ENCODE peak calls at places on chromosome 19, in eight cellular contexts. L is endothelial cell of umbilical vein; N is cardiac muscle cell; Q is endothelial cell; E is uterus; D is ascending aorta; F is CD4-positive, alpha-beta T cell; J is left ventricle myocardium inferior. W is an unnamed sample.

GRCh38 chr19:21765151-21765550 is 2.2 kb downstream of the ZNF100 start:
- DNase-seq in L (no peak), N (no peak), Q (no peak), E (no peak), D (no peak), F (no peak), J (no peak), W (no peak)

GRCh38 chr19:30152510-30153291 is 210.7 kb downstream of the URI1 start:
- DNase-seq in L (no peak), N (no peak), Q (no peak), E (no peak), D (no peak), F (no peak), J (no peak), W (no peak)

GRCh38 chr19:10315335-10316214 is at the start of gene FDX2:
- DNase-seq in L (peak), N (peak), Q (peak), E (peak), D (no peak), F (peak), J (peak), W (peak)

GRCh38 chr19:11373166-11373884 is 1.1 kb upstream of the SWSAP1 start:
- DNase-seq in L (no peak), N (peak), Q (no peak), E (no peak), D (no peak), F (no peak), J (no peak), W (no peak)

GRCh38 chr19:35211545-35212230 is 16.9 kb downstream of the FAM187B start:
- DNase-seq in L (peak), N (no peak), Q (no peak), E (peak), D (peak), F (peak), J (peak), W (peak)

GRCh38 chr19:46426506-46427162 is 2.1 kb downstream of the PNMA8C start:
- DNase-seq in L (peak), N (peak), Q (peak), E (peak), D (no peak), F (no peak), J (peak), W (no peak)

GRCh38 chr19:22256856-22257255 is 29.4 kb upstream of the ZNF729 start:
- DNase-seq in L (no peak), N (no peak), Q (no peak), E (no peak), D (no peak), F (no peak), J (no peak), W (no peak)

GRCh38 chr19:32916969-32917611 is 47.5 kb upstream of the SLC7A9 start:
- DNase-seq in L (peak), N (no peak), Q (no peak), E (no peak), D (no peak), F (no peak), J (no peak), W (no peak)

GRCh38 chr19:35248310-35249145 is at the start of gene LSR:
- DNase-seq in L (no peak), N (peak), Q (peak), E (no peak), D (no peak), F (peak), J (no peak), W (peak)

GRCh38 chr19:47446534-47447469 is 24.9 kb downstream of the SLC8A2 start:
- DNase-seq in L (no peak), N (peak), Q (peak), E (peak), D (no peak), F (no peak), J (no peak), W (no peak)

GRCh38 chr19:38070573-38070972 is 153.4 kb downstream of the DPF1 start:
- DNase-seq in L (no peak), N (no peak), Q (no peak), E (no peak), D (no peak), F (no peak), J (no peak), W (no peak)

GRCh38 chr19:8569066-8569761 is 8.0 kb downstream of the MYO1F start:
- DNase-seq in L (no peak), N (no peak), Q (no peak), E (no peak), D (peak), F (peak), J (peak), W (peak)

GRCh38 chr19:30202060-30202600 is 170.1 kb upstream of the ZNF536 start:
- DNase-seq in L (no peak), N (no peak), Q (no peak), E (no peak), D (no peak), F (no peak), J (no peak), W (no peak)

GRCh38 chr19:532578-533484 is 1.3 kb downstream of the CDC34 start:
- DNase-seq in L (peak), N (peak), Q (peak), E (peak), D (no peak), F (no peak), J (peak), W (no peak)

GRCh38 chr19:30128211-30128610 is 186.2 kb downstream of the URI1 start:
- DNase-seq in L (no peak), N (no peak), Q (no peak), E (no peak), D (no peak), F (no peak), J (no peak), W (no peak)

GRCh38 chr19:33464733-33465115 is 56.9 kb downstream of the PEPD start:
- DNase-seq in L (no peak), N (no peak), Q (no peak), E (no peak), D (no peak), F (peak), J (no peak), W (peak)

GRCh38 chr19:49387936-49388372 is at the start of gene KASH5:
- DNase-seq in L (peak), N (no peak), Q (no peak), E (peak), D (peak), F (peak), J (peak), W (peak)

GRCh38 chr19:3365447-3366103 is 808 bp upstream of the NFIC start:
- DNase-seq in L (no peak), N (no peak), Q (no peak), E (peak), D (no peak), F (no peak), J (peak), W (peak)

GRCh38 chr19:45528149-45528743 is 21.0 kb downstream of the VASP start:
- DNase-seq in L (no peak), N (no peak), Q (peak), E (no peak), D (no peak), F (no peak), J (no peak), W (no peak)

GRCh38 chr19:17282488-17283256 is 971 bp downstream of the ANKLE1 start:
- DNase-seq in L (peak), N (peak), Q (peak), E (peak), D (no peak), F (peak), J (peak), W (peak)

GRCh38 chr19:5985098-5985783 is 7.3 kb upstream of the RANBP3 start:
- DNase-seq in L (peak), N (no peak), Q (no peak), E (no peak), D (no peak), F (no peak), J (no peak), W (no peak)

GRCh38 chr19:15450528-15450890 is 753 bp upstream of the WIZ start:
- DNase-seq in L (no peak), N (no peak), Q (no peak), E (no peak), D (no peak), F (no peak), J (no peak), W (no peak)

GRCh38 chr19:42683917-42684513 is 56.3 kb downstream of the PSG3 start:
- DNase-seq in L (no peak), N (peak), Q (no peak), E (no peak), D (no peak), F (no peak), J (no peak), W (no peak)

GRCh38 chr19:58560921-58561320 is 2.5 kb upstream of the UBE2M start:
- DNase-seq in L (no peak), N (no peak), Q (no peak), E (no peak), D (no peak), F (no peak), J (no peak), W (no peak)

GRCh38 chr19:43562211-43562697 is 13.1 kb downstream of the XRCC1 start:
- DNase-seq in L (no peak), N (no peak), Q (no peak), E (no peak), D (no peak), F (no peak), J (no peak), W (no peak)

GRCh38 chr19:2274937-2275535 is 6.9 kb downstream of the PEAK3 start:
- DNase-seq in L (peak), N (peak), Q (peak), E (peak), D (no peak), F (no peak), J (peak), W (no peak)

DNA sequence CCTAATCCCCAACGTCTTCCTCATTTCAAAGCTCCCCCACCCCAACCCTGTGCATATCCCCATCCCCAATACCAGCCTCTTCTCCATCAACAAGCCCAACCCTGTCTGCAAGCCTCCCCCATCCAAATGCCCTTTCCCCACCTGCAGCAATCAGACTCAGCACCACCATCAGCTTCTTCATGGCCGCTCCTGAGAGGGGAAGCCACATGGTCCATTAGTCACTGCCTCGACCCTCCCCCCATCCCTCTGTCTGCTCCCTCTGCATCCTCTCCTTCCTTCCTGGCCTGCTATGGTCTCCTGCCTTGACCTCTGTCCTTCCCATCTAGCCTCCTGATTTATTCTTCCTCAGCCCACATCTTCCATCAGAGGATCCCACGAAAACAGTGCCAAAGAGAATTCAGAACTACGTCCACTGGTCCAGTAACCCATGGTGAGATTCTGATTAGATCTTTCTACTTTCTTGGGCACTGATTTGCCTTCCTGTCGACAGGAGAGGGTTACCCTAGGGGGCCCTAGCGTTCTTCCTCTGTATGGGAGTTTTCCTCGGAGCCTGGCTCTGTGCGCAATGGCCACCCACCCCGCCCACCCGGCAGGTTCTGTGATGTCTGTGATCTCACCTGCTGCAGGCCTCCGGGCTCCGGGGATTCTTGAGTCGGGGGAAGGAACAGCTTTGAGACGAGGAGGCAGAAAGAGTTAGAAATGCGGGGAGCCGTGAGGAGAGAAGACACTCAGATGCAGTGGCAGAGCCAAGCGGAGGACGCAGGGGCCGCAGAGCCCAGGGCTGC is 1.3 kb downstream of the KLK6 start:
- DNase-seq in L (no peak), N (no peak), Q (no peak), E (no peak), D (no peak), F (no peak), J (no peak), W (no peak)
- TF ChIP-seq CTCF in L (no peak), N (no peak), Q (no peak), E (no peak), D (no peak), F (no peak), J (no peak), W (no peak)

GRCh38 chr19:40403262-40403984 is 9.8 kb downstream of the PRX start:
- DNase-seq in L (peak), N (peak), Q (peak), E (peak), D (peak), F (peak), J (peak), W (peak)
- TF ChIP-seq CTCF in L (no peak), N (no peak), Q (no peak), E (no peak), D (peak), F (no peak), J (peak), W (no peak)

GRCh38 chr19:12752056-12752781 is 628 bp downstream of the BEST2 start:
- DNase-seq in L (no peak), N (no peak), Q (no peak), E (no peak), D (no peak), F (no peak), J (no peak), W (no peak)

GRCh38 chr19:12748489-12748888 is 3.1 kb upstream of the BEST2 start:
- DNase-seq in L (no peak), N (no peak), Q (no peak), E (no peak), D (no peak), F (no peak), J (no peak), W (no peak)

GRCh38 chr19:12751635-12752034 is at the start of gene BEST2:
- DNase-seq in L (no peak), N (no peak), Q (no peak), E (no peak), D (no peak), F (no peak), J (no peak), W (no peak)

GRCh38 chr19:12750851-12751250 is 740 bp upstream of the BEST2 start:
- DNase-seq in L (no peak), N (no peak), Q (no peak), E (no peak), D (no peak), F (no peak), J (no peak), W (no peak)

GRCh38 chr19:12749938-12750521 is 1.6 kb upstream of the BEST2 start:
- DNase-seq in L (no peak), N (no peak), Q (no peak), E (no peak), D (no peak), F (no peak), J (no peak), W (no peak)
- TF ChIP-seq CTCF in L (no peak), N (no peak), Q (no peak), E (no peak), D (no peak), F (no peak), J (no peak), W (no peak)

DNA sequence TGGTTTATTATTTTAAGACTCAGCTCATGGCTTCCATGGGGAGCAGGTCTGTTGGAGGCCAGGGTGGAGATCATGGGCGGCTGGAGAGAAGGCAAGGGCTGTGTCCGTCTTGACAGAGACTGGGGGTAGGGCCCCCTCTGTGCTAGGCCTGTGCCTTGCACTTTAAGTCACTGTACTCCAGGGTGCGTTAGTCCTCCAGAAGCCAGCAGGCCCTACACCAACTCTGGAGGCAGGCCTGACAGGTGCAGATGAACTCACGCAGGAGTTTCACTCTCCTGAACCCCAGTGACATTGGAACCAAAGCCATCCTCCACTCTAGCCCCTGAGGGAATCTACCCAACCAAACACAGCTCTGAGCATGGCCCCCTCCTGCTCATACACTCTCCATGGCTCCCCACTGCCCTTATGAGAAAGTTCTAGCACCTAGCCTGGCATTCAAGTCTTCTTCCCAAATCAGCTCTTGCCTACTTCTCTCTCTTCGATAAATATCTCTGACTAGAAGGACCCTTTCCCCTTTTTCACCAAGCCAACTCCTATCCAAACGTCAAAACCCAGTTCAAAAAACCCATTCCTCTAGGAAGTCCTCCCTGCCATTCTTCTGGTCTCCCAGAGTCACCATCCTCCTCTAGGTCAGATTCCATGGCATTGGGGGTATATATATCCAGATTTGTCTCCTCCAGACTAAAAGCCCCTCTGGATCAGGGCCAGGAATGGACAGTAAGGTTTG is 15.1 kb downstream of the MEF2B start:
- DNase-seq in L (no peak), N (no peak), Q (no peak), E (no peak), D (no peak), F (no peak), J (no peak), W (no peak)
- TF ChIP-seq CTCF in L (no peak), N (no peak), Q (no peak), E (no peak), D (no peak), F (no peak), J (no peak), W (no peak)

W was measured in lower leg skin.